ENCODE peak calls at places on chromosomes 7 and 10, in ten cellular contexts. One of them, this sample, is unnamed.

GRCh38 chr7:2299131-2299829 is 15.0 kb downstream of the SNX8 start:
- DNase-seq in ovary: no peak
- DNase-seq in prostate gland: no peak
- DNase-seq in K562: no peak
- DNase-seq in HCT116: no peak
- DNase-seq in breast epithelium: no peak
- DNase-seq in suprapubic skin: no peak
- DNase-seq in IMR-90: peak
- DNase-seq in right lobe of liver: no peak
- DNase-seq in HepG2: no peak
- DNase-seq in this sample: peak

GRCh38 chr10:71246591-71247143 is 34.3 kb downstream of the UNC5B start:
- DNase-seq in ovary: no peak
- DNase-seq in prostate gland: peak
- DNase-seq in K562: peak
- DNase-seq in HCT116: peak
- DNase-seq in breast epithelium: no peak
- DNase-seq in suprapubic skin: no peak
- DNase-seq in IMR-90: no peak
- DNase-seq in right lobe of liver: no peak
- DNase-seq in HepG2: no peak
- DNase-seq in this sample: no peak

GRCh38 chr7:2022021-2022409 is 210.7 kb downstream of the MAD1L1 start:
- DNase-seq in ovary: no peak
- DNase-seq in prostate gland: no peak
- DNase-seq in K562: no peak
- DNase-seq in HCT116: no peak
- DNase-seq in breast epithelium: no peak
- DNase-seq in suprapubic skin: peak
- DNase-seq in IMR-90: no peak
- DNase-seq in right lobe of liver: peak
- DNase-seq in HepG2: no peak
- DNase-seq in this sample: no peak

GRCh38 chr10:124267231-124267885 is 151.4 kb downstream of the OAT start:
- DNase-seq in ovary: no peak
- DNase-seq in prostate gland: no peak
- DNase-seq in K562: no peak
- DNase-seq in HCT116: no peak
- DNase-seq in breast epithelium: no peak
- DNase-seq in suprapubic skin: no peak
- DNase-seq in IMR-90: no peak
- DNase-seq in right lobe of liver: no peak
- DNase-seq in HepG2: no peak
- DNase-seq in this sample: no peak

GRCh38 chr7:48424731-48425130 is 253.5 kb downstream of the ABCA13 start:
- DNase-seq in ovary: no peak
- DNase-seq in prostate gland: no peak
- DNase-seq in K562: no peak
- DNase-seq in HCT116: no peak
- DNase-seq in breast epithelium: no peak
- DNase-seq in suprapubic skin: no peak
- DNase-seq in IMR-90: peak
- DNase-seq in right lobe of liver: no peak
- DNase-seq in HepG2: peak
- DNase-seq in this sample: no peak

GRCh38 chr7:149156898-149157297 is 9.6 kb downstream of the ZNF398 start:
- DNase-seq in ovary: no peak
- DNase-seq in prostate gland: no peak
- DNase-seq in K562: no peak
- DNase-seq in HCT116: no peak
- DNase-seq in breast epithelium: no peak
- DNase-seq in suprapubic skin: no peak
- DNase-seq in IMR-90: no peak
- DNase-seq in right lobe of liver: no peak
- DNase-seq in HepG2: no peak
- DNase-seq in this sample: no peak

GRCh38 chr10:47402681-47403301 is 18.7 kb upstream of the ZNF488 start:
- DNase-seq in ovary: peak
- DNase-seq in prostate gland: no peak
- DNase-seq in K562: no peak
- DNase-seq in HCT116: peak
- DNase-seq in breast epithelium: no peak
- DNase-seq in suprapubic skin: no peak
- DNase-seq in IMR-90: peak
- DNase-seq in right lobe of liver: no peak
- DNase-seq in HepG2: peak
- DNase-seq in this sample: peak

GRCh38 chr10:123792579-123792978 is 99.0 kb downstream of the CPXM2 start:
- DNase-seq in ovary: no peak
- DNase-seq in prostate gland: no peak
- DNase-seq in K562: no peak
- DNase-seq in HCT116: no peak
- DNase-seq in breast epithelium: no peak
- DNase-seq in suprapubic skin: peak
- DNase-seq in IMR-90: no peak
- DNase-seq in right lobe of liver: no peak
- DNase-seq in HepG2: no peak
- DNase-seq in this sample: no peak

GRCh38 chr10:49353026-49353894 is 42.6 kb downstream of the DRGX start:
- DNase-seq in ovary: no peak
- DNase-seq in prostate gland: no peak
- DNase-seq in K562: no peak
- DNase-seq in HCT116: no peak
- DNase-seq in breast epithelium: no peak
- DNase-seq in suprapubic skin: peak
- DNase-seq in IMR-90: no peak
- DNase-seq in right lobe of liver: no peak
- DNase-seq in HepG2: no peak
- DNase-seq in this sample: no peak

GRCh38 chr10:86652361-86653202 is 1.8 kb upstream of the OPN4 start:
- DNase-seq in ovary: no peak
- DNase-seq in prostate gland: no peak
- DNase-seq in K562: no peak
- DNase-seq in HCT116: no peak
- DNase-seq in breast epithelium: peak
- DNase-seq in suprapubic skin: peak
- DNase-seq in IMR-90: peak
- DNase-seq in right lobe of liver: no peak
- DNase-seq in HepG2: no peak
- DNase-seq in this sample: no peak

GRCh38 chr7:93935112-93935511 is 13.6 kb downstream of the GNG11 start:
- DNase-seq in ovary: no peak
- DNase-seq in prostate gland: no peak
- DNase-seq in K562: no peak
- DNase-seq in HCT116: no peak
- DNase-seq in breast epithelium: no peak
- DNase-seq in suprapubic skin: no peak
- DNase-seq in IMR-90: no peak
- DNase-seq in right lobe of liver: no peak
- DNase-seq in HepG2: no peak
- DNase-seq in this sample: no peak

GRCh38 chr10:12369982-12370381 is 20.6 kb downstream of the CAMK1D start:
- DNase-seq in ovary: no peak
- DNase-seq in prostate gland: no peak
- DNase-seq in K562: no peak
- DNase-seq in HCT116: no peak
- DNase-seq in breast epithelium: no peak
- DNase-seq in suprapubic skin: no peak
- DNase-seq in IMR-90: no peak
- DNase-seq in right lobe of liver: peak
- DNase-seq in HepG2: no peak
- DNase-seq in this sample: no peak

GRCh38 chr10:12376211-12376610 is 26.9 kb downstream of the CAMK1D start:
- DNase-seq in ovary: no peak
- DNase-seq in prostate gland: no peak
- DNase-seq in K562: no peak
- DNase-seq in HCT116: no peak
- DNase-seq in breast epithelium: no peak
- DNase-seq in suprapubic skin: no peak
- DNase-seq in IMR-90: no peak
- DNase-seq in right lobe of liver: no peak
- DNase-seq in HepG2: no peak
- DNase-seq in this sample: no peak

GRCh38 chr10:12372846-12373245 is 23.5 kb downstream of the CAMK1D start:
- DNase-seq in ovary: no peak
- DNase-seq in prostate gland: no peak
- DNase-seq in K562: no peak
- DNase-seq in HCT116: no peak
- DNase-seq in breast epithelium: no peak
- DNase-seq in suprapubic skin: no peak
- DNase-seq in IMR-90: no peak
- DNase-seq in right lobe of liver: no peak
- DNase-seq in HepG2: no peak
- DNase-seq in this sample: no peak

GRCh38 chr10:12377891-12378290 is 28.5 kb downstream of the CAMK1D start:
- DNase-seq in ovary: no peak
- DNase-seq in prostate gland: no peak
- DNase-seq in K562: no peak
- DNase-seq in HCT116: no peak
- DNase-seq in breast epithelium: no peak
- DNase-seq in suprapubic skin: no peak
- DNase-seq in IMR-90: no peak
- DNase-seq in right lobe of liver: no peak
- DNase-seq in HepG2: no peak
- DNase-seq in this sample: no peak

DNA sequence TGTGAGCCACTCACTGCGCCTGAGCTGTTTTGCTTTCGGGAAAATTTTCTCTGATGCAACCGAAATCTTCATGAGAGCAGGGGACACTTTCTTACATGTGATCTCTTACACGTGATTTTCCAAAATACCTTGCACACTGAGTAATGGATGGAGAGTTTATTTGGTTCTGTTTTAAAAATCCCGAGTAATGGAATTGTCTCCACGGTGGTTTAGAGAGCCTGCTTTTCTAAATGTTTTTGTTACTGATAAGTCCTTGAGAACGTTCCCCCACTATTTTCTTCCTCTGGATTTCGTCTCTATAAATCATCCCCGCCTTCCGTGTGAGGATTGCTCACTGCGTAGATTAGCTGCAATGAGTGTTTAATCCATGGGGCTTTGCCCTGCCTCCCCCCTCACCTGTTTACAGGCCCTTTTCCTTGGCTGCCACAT is 25.7 kb downstream of the CAMK1D start:
- DNase-seq in ovary: peak
- DNase-seq in prostate gland: no peak
- DNase-seq in K562: no peak
- DNase-seq in HCT116: no peak
- DNase-seq in breast epithelium: no peak
- DNase-seq in suprapubic skin: no peak
- DNase-seq in IMR-90: peak
- DNase-seq in right lobe of liver: no peak
- DNase-seq in HepG2: no peak
- DNase-seq in this sample: peak
- H3K27ac ChIP-seq in ovary: no peak
- H3K27ac ChIP-seq in prostate gland: no peak
- H3K27ac ChIP-seq in K562: no peak
- H3K27ac ChIP-seq in HCT116: no peak
- H3K27ac ChIP-seq in breast epithelium: no peak
- H3K27ac ChIP-seq in suprapubic skin: no peak
- H3K27ac ChIP-seq in IMR-90: no peak
- H3K27ac ChIP-seq in right lobe of liver: no peak
- H3K27ac ChIP-seq in HepG2: no peak
- H3K27ac ChIP-seq in this sample: peak

DNA sequence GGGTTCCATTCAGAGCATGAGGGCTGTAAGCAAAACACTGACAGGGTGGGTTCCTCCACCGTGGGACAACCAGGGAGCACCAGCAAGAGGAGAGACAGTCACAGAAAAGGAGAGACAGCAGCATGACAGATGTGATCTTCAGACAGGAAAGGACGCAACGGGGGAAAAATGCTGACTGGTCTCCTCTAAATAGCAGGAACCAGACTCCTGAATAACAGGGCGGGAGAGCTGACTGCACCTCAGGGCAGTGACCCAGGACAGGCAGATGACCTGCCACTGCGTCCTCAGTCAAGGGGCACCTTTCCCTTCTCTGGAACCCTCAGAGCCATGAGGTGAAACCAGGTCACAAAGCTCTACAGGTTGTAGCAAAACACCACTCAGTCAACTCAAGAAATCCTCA is 37.0 kb downstream of the CDCA7L start:
- DNase-seq in ovary: no peak
- DNase-seq in prostate gland: no peak
- DNase-seq in K562: no peak
- DNase-seq in HCT116: no peak
- DNase-seq in breast epithelium: no peak
- DNase-seq in suprapubic skin: no peak
- DNase-seq in IMR-90: no peak
- DNase-seq in right lobe of liver: no peak
- DNase-seq in HepG2: no peak
- DNase-seq in this sample: no peak
- TF ChIP-seq CTCF in ovary: no peak
- TF ChIP-seq CTCF in prostate gland: no peak
- TF ChIP-seq CTCF in K562: no peak
- TF ChIP-seq CTCF in HCT116: no peak
- TF ChIP-seq CTCF in breast epithelium: no peak
- TF ChIP-seq CTCF in suprapubic skin: no peak
- TF ChIP-seq CTCF in IMR-90: no peak
- TF ChIP-seq CTCF in right lobe of liver: no peak
- TF ChIP-seq CTCF in HepG2: no peak
- TF ChIP-seq CTCF in this sample: no peak

DNA sequence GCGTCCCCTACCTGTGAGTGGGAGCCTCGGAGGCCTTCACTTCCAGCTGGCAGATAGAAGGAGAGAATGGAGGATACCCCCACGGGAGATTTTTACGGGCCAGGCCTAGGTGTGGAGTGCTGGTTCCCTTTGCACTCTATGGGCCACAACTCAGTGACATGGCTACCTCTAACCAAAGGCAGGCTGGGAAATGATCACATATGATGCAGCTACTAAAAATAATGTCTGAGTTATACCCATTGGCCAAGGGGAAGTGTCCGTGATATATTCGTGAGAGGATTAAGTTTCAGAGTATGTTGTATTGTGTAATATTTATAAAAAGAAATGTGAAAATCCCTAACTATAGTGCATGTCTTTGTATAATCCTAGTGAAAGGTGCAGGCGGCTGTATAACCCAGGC is 13.5 kb upstream of the HIPK2 start:
- DNase-seq in ovary: no peak
- DNase-seq in prostate gland: no peak
- DNase-seq in K562: no peak
- DNase-seq in HCT116: no peak
- DNase-seq in breast epithelium: no peak
- DNase-seq in suprapubic skin: no peak
- DNase-seq in IMR-90: no peak
- DNase-seq in right lobe of liver: no peak
- DNase-seq in HepG2: no peak
- DNase-seq in this sample: no peak
- TF ChIP-seq POLR2A in ovary: no peak
- TF ChIP-seq POLR2A in prostate gland: no peak
- TF ChIP-seq POLR2A in K562: no peak
- TF ChIP-seq POLR2A in HCT116: no peak
- TF ChIP-seq POLR2A in breast epithelium: no peak
- TF ChIP-seq POLR2A in suprapubic skin: no peak
- TF ChIP-seq POLR2A in IMR-90: no peak
- TF ChIP-seq POLR2A in right lobe of liver: no peak
- TF ChIP-seq POLR2A in HepG2: no peak
- TF ChIP-seq POLR2A in this sample: no peak

DNA sequence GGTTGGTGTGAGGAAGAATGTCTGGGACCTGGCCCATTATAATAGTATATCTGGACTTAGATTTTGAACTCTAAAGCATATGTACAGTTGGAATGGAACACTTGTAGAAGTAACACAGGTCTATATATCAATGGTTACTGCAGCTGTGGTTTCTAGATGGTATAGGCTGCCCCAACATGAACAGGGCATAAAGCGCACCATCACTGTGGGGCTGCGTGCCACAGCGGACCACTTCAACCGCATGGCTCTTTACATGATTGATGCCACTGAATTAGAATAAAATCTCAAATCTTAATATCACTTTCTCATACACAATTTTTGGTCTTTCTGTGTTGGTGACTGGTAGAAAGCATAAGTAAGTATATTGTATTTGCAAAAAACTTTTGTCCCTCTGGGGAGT is 59.5 kb downstream of the KLRG2 start:
- DNase-seq in ovary: no peak
- DNase-seq in prostate gland: no peak
- DNase-seq in K562: no peak
- DNase-seq in HCT116: no peak
- DNase-seq in breast epithelium: no peak
- DNase-seq in suprapubic skin: no peak
- DNase-seq in IMR-90: no peak
- DNase-seq in right lobe of liver: no peak
- DNase-seq in HepG2: no peak
- DNase-seq in this sample: no peak
- H3K27ac ChIP-seq in ovary: no peak
- H3K27ac ChIP-seq in prostate gland: no peak
- H3K27ac ChIP-seq in K562: no peak
- H3K27ac ChIP-seq in HCT116: no peak
- H3K27ac ChIP-seq in breast epithelium: no peak
- H3K27ac ChIP-seq in suprapubic skin: no peak
- H3K27ac ChIP-seq in IMR-90: no peak
- H3K27ac ChIP-seq in right lobe of liver: no peak
- H3K27ac ChIP-seq in HepG2: no peak
- H3K27ac ChIP-seq in this sample: no peak